ENCODE peak calls at places on chromosomes 7 and 10, in four cellular contexts. N is HepG2; P is AG09309; E is Jurkat, Clone E6-1. H is an unnamed sample.
A peak's percentile ranks its signal among the peaks of the same experiment; 100 is the strongest.

GRCh38 chr10:126062132-126063032 is 166.0 kb downstream of the FANK1 start:
- DNase-seq in N (no peak), P (peak; percentile 91), E (no peak), H (peak; percentile 98)

GRCh38 chr7:139748373-139748765 is 29.4 kb downstream of the HIPK2 start:
- DNase-seq in N (no peak), P (no peak), E (no peak), H (no peak)

GRCh38 chr10:119535310-119535709 is 7.2 kb downstream of the RGS10 start:
- DNase-seq in N (no peak), P (no peak), E (no peak), H (no peak)

GRCh38 chr10:38025283-38025682 is 14.8 kb downstream of the ZNF33A start:
- DNase-seq in N (no peak), P (no peak), E (no peak), H (no peak)

GRCh38 chr10:114874827-114875541 is 53.4 kb downstream of the FHIP2A start:
- DNase-seq in N (peak; percentile 19), P (no peak), E (no peak), H (no peak)

GRCh38 chr10:75406158-75407065 is 4.8 kb upstream of the ZNF503 start:
- DNase-seq in N (no peak), P (no peak), E (no peak), H (no peak)

GRCh38 chr7:26368542-26368941 is 76.9 kb downstream of the SNX10 start:
- DNase-seq in N (no peak), P (no peak), E (no peak), H (no peak)

GRCh38 chr7:142478479-142479220 is 220.8 kb upstream of the PRSS58 start:
- DNase-seq in N (peak; percentile 17), P (no peak), E (peak; percentile 64), H (peak; percentile 55)

GRCh38 chr10:97731346-97732051 is 5.4 kb upstream of the ZFYVE27 start:
- DNase-seq in N (peak; percentile 66), P (no peak), E (peak; percentile 47), H (peak; percentile 72)

GRCh38 chr7:64907641-64908326 is 4.7 kb downstream of the ZNF273 start:
- DNase-seq in N (peak; percentile 18), P (no peak), E (no peak), H (no peak)

GRCh38 chr10:74190494-74190893 is 39.5 kb downstream of the ADK start:
- DNase-seq in N (no peak), P (no peak), E (no peak), H (no peak)

GRCh38 chr10:6399241-6399701 is 180.8 kb downstream of the PRKCQ start:
- DNase-seq in N (no peak), P (no peak), E (no peak), H (no peak)

GRCh38 chr10:541750-542371 is 147.6 kb downstream of the DIP2C start:
- DNase-seq in N (no peak), P (no peak), E (no peak), H (no peak)

GRCh38 chr7:128879461-128879938 is 16.8 kb downstream of the ATP6V1F start:
- DNase-seq in N (no peak), P (no peak), E (no peak), H (no peak)

DNA sequence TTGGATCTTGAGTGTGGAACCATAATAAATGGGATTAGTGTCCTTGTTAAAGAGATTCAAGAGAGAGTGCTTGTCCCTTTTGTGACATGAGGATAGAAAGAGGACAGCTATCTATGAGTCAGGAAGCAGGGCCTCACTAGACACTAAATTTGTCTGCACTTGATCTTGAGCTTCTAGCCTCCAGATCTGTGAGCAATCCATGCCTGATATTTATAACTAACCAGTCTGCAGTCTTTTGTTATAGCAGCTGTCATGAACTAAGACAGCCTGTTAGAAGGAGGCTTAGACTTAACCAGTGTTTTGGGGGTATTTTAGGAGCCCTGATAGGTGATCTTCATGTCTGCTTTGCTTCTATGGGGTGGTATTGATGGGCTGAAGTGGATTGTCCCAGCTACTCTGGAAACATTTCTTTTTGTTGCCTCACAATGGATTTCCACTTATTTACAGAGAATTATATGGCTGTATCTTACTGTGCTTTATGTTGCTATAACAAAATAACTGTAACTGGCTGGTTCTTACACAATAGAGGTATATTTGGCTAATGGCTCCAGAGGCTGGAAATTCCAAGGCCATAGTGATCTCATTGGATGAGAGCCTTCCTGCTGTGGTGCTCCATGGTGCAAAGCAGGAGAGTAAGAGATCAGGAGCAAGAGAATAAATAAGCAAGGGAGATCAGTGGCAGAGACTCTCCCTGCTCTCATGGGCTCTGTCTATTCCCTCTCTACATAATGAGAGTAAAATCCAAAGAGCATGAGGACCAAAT is 23.4 kb upstream of the AKR1C3 start:
- DNase-seq in N (peak; percentile 92), P (no peak), E (no peak), H (no peak)
- H3K4me3 ChIP-seq in N (peak overlapping the region; percentile 27), P (no peak overlapping the region), E (no peak overlapping the region), H (no peak overlapping the region)

GRCh38 chr10:3094565-3095168 is 27.3 kb downstream of the PFKP start:
- DNase-seq in N (peak; percentile 16), P (no peak), E (no peak), H (no peak)
- H3K4me3 ChIP-seq in N (no peak overlapping the region), P (no peak overlapping the region), E (no peak overlapping the region), H (no peak overlapping the region)

DNA sequence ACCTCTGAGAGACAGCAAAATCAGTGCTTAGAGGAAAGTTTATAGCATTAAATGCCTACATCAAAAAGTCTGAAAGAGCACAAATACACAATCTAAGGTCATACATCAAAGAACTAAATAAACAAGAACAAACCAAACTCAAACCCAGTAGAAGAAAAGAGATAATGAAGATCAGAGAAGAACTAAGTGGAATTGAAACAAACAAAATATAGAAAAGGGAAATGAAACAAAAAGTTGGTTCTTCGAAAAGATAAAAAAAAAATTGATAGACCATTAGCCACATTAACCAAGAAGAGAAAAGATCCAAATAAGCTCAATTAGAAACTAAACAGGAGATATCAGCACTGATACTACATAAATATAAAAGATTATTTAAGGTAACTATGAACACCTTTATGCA is 280.0 kb upstream of the NRG3 start:
- DNase-seq in N (no peak), P (no peak), E (no peak), H (no peak)
- H3K4me3 ChIP-seq in N (no peak overlapping the region), P (no peak overlapping the region), E (no peak overlapping the region), H (no peak overlapping the region)

GRCh38 chr7:91800389-91800788 is 80.1 kb downstream of the MTERF1 start:
- DNase-seq in N (no peak), P (no peak), E (no peak), H (no peak)

GRCh38 chr7:91796122-91796521 is 84.4 kb downstream of the MTERF1 start:
- DNase-seq in N (no peak), P (no peak), E (no peak), H (no peak)

GRCh38 chr7:91801331-91801983 is 79.0 kb downstream of the MTERF1 start:
- DNase-seq in N (no peak), P (no peak), E (no peak), H (no peak)

GRCh38 chr7:91798425-91798824 is 82.1 kb downstream of the MTERF1 start:
- DNase-seq in N (no peak), P (no peak), E (no peak), H (no peak)
- H3K4me3 ChIP-seq in N (no peak overlapping the region), P (no peak overlapping the region), E (no peak overlapping the region), H (no peak overlapping the region)

DNA sequence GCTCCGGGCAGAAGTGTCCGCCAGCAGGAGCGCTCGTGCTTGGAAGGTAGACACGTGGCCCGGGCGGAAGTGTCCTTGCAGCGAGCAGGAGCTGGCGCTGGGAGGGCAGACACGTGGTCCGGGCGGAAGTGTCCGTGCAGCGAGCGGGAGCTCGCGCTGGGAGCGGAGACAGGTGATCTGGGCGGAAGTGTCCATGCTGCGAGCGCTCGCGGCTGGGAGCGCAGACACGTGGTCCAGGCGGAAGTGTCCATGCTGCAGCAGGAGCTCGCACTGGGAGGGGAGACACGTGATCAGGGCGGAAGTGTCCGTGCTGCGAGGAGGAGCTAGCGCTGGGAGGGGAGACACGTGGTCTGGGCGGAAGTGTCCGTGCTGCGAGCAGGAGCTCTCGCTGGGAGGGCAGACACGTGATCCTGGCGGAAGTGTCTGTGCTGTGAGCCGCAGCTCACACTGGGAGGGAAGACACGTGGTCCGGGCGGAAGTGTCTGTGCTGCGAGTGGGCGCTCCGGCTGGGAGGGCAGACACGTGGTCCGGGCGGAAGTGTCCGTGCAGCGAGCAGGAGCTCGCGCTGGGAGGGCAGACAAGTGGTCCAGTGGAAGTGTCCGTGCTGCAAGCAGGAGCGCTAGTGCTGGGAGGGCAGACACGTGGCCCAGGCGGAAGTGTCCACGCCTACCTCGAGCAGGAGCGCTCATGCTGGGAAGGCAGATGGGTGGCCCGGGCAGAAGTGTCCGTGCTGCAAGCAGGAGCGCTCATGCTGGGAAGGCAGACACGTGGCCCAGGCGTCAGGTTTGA is 41.1 kb upstream of the PRKAR1B start:
- DNase-seq in N (no peak), P (peak; percentile 17), E (no peak), H (no peak)
- H3K4me3 ChIP-seq in N (no peak overlapping the region), P (no peak overlapping the region), E (no peak overlapping the region), H (no peak overlapping the region)

GRCh38 chr10:91803386-91804125 is 5.3 kb downstream of the TNKS2 start:
- DNase-seq in N (peak; percentile 90), P (no peak), E (no peak), H (no peak)
- H3K4me3 ChIP-seq in N (no peak overlapping the region), P (no peak overlapping the region), E (no peak overlapping the region), H (no peak overlapping the region)

H was measured in bronchial epithelial cell.